ENCODE peak calls at places on chromosomes 12 and 14, in five cellular contexts. Z is T-helper 17 cell, N is body of pancreas, D is neuronal stem cell, C is Karpas-422. L is an unnamed sample. For H3K9me3, the result is how much of the 10 kb centered on the place peaks cover.

GRCh38 chr14:88233915-88234314 is 89.2 kb downstream of the KCNK10 start:
- DNase-seq in Z (no peak), C (peak), D (no peak), N (no peak), L (no peak)

GRCh38 chr14:100883789-100884101 is 19.8 kb downstream of the RTL1 start:
- DNase-seq in C (no peak), D (no peak), N (no peak), Z (no peak), L (no peak)

GRCh38 chr12:26845057-26845666 is 12.2 kb upstream of the ITPR2 start:
- DNase-seq in Z (no peak), C (no peak), N (peak), D (peak), L (no peak)

GRCh38 chr12:19846561-19846960 is 407.3 kb downstream of the AEBP2 start:
- DNase-seq in Z (no peak), N (no peak), D (no peak), C (no peak), L (no peak)

GRCh38 chr12:80627773-80628172 is 79.7 kb upstream of the MYF6 start:
- DNase-seq in D (no peak), N (no peak), C (no peak), Z (no peak), L (peak)

GRCh38 chr12:100668939-100669536 is 95.6 kb downstream of the GAS2L3 start:
- DNase-seq in Z (peak), N (peak), D (peak), C (peak), L (peak)

GRCh38 chr14:51248041-51248987 is 8.3 kb downstream of the TMX1 start:
- DNase-seq in C (no peak), D (no peak), N (no peak), Z (no peak), L (no peak)

GRCh38 chr14:68817513-68818212 is 24.8 kb upstream of the ZFP36L1 start:
- DNase-seq in N (no peak), D (no peak), Z (no peak), C (peak), L (no peak)

GRCh38 chr12:110739894-110740293 is 2.8 kb downstream of the PPP1CC start:
- DNase-seq in Z (no peak), C (no peak), D (no peak), N (no peak), L (no peak)

GRCh38 chr12:48472259-48472658 is at the start of gene ANP32D:
- DNase-seq in C (no peak), N (no peak), Z (no peak), D (no peak), L (no peak)
- H3K9me3 ChIP-seq in C (under half), N (under half), Z (under half), D (under half), L (under half)

DNA sequence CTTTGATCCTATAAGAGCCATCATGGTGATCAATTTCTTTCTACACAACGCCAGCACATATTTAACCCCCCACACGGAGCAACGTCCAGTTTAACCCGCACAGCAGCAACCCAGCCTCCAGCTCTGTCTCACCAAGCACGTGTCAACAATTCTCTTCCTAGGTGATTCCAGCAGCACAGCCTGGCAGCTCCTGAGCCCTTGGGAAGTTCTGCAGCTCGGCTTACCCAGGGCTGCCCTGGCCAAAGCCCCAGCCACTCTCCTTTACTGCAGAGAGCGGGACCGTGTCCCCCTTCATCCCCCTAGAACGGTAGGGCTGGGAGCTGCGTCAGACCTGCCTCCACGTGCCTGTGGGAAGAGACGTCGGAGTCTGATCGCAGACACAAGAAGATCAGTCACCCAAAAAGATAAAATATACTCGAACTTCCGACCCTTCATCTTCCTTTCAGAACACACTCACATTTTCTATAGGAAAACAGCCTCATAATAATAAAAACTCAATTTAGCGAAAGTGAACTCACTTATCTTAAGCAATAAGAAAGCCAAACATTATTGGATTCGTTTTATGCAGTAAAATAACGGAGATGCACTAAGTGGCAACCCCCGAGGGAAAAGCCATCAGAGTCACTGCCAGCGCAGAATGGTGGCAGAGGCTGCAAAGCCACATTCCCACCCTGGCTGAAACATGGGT is 7.6 kb downstream of the TMEM121 start:
- DNase-seq in Z (no peak), C (no peak), D (no peak), N (no peak), L (no peak)
- H3K9me3 ChIP-seq in Z (under half), C (under half), D (under half), N (under half), L (under half)

DNA sequence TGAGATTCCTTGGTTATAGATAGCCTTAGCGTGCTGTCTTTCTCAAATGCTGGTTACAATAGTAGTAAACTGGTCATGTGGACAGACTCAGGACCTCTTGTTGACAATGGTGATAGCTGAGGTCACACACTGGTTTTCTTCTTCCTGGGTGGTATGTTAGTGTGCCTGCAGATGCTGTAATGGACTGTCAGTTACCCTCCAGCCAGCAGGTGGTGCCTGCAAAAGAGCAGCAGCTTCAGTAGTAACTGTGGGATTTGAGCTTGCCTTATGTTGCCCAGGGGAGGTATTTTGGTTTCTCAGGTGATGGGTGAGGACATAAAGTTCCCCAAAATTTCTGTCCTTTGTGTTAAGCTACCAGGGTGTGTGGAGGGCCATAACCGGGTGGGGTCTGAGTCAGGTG is 33.7 kb upstream of the SCAF11 start:
- DNase-seq in D (no peak), Z (no peak), C (no peak), N (no peak), L (no peak)
- H3K9me3 ChIP-seq in D (under half), Z (under half), C (under half), N (under half), L (under half)

GRCh38 chr12:58268080-58268479 is 326.7 kb downstream of the ATP23 start:
- DNase-seq in C (no peak), N (no peak), Z (no peak), D (no peak), L (no peak)
- H3K9me3 ChIP-seq in C (under half), N (under half), Z (under half), D (under half), L (under half)

DNA sequence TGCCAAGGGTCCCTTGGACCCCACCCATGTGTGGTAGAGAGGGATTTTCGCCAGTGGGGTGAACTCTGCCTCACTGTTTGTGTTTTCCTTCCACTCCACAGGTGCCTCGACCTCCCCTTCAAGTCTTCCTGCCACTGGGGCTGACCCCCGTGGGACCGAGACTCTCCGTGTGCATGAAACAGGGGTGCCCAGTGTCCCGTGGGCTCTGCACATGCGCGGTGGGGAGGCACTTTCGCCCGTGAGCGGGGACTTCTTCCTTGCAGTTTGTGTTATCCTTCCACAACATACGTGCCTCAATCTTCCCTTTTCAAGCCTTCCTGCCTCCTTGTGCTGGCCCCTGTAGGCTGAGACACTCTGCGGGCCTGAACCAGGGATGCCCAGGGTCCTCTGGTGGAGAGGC is 362.4 kb downstream of the ALG10 start:
- DNase-seq in Z (no peak), D (no peak), N (no peak), C (no peak), L (no peak)
- H3K9me3 ChIP-seq in Z (under half), D (half or more), N (under half), C (under half), L (half or more)

DNA sequence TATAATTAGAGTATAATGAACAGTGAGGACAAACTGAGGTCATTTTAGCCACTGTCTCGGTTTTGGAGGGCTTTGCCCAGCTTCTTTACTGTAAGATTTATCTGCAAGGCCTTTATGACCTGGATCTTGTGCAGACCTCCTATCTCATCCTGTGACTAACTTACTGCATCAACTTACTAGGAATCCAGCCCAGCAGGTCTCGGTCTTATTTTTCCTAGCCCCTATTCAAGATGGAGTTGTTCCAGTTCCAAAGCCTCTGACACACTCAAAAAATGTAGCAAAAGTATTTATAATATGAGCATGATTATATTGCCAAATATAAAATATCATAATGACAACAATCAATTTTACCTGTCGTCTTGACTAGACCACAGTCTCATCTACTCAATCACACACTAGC is 534.2 kb downstream of the TMEM121 start:
- DNase-seq in Z (no peak), C (no peak), D (no peak), N (no peak), L (no peak)
- H3K9me3 ChIP-seq in Z (under half), C (under half), D (under half), N (under half), L (under half)

GRCh38 chr12:61023231-61023630 is 1237.0 kb upstream of the USP15 start:
- DNase-seq in N (no peak), D (no peak), Z (no peak), C (no peak), L (no peak)
- H3K9me3 ChIP-seq in N (under half), D (under half), Z (under half), C (under half), L (under half)